ENCODE peak calls at places on chromosome 1, in four cellular contexts. O, H, Y and N are unnamed samples.

GRCh38 chr1:91948501-91949355 is 473 bp upstream of the BRDT start:
- DNase-seq in H (no peak), O (no peak), Y (peak; percentile 7), N (no peak)

GRCh38 chr1:229430761-229431269 is 3.1 kb downstream of the ACTA1 start:
- DNase-seq in O (peak; percentile 81), H (peak; percentile 49), Y (peak; percentile 59), N (no peak)

GRCh38 chr1:94411217-94411616 is 7.0 kb upstream of the ABCD3 start:
- DNase-seq in H (no peak), O (no peak), Y (no peak), N (no peak)

GRCh38 chr1:37602750-37603694 is 7.3 kb upstream of the GNL2 start:
- DNase-seq in H (peak; percentile 15), Y (peak; percentile 43), O (no peak), N (peak; percentile 72)

GRCh38 chr1:92837062-92837461 is 5.2 kb downstream of the RPL5 start:
- DNase-seq in Y (no peak), H (no peak), O (no peak), N (no peak)

GRCh38 chr1:51506537-51506936 is 12.5 kb downstream of the EPS15 start:
- DNase-seq in O (no peak), H (no peak), Y (no peak), N (peak; percentile 21)

GRCh38 chr1:169106095-169106920 is at the start of gene ATP1B1:
- DNase-seq in H (peak; percentile 73), O (peak; percentile 94), Y (peak; percentile 86), N (peak; percentile 95)

GRCh38 chr1:58576727-58577675 is at the start of gene TACSTD2:
- DNase-seq in O (peak; percentile 76), Y (peak; percentile 16), H (no peak), N (no peak)

GRCh38 chr1:86155061-86155806 is 1.3 kb downstream of the COL24A1 start:
- DNase-seq in H (no peak), Y (no peak), O (peak; percentile 70), N (peak; percentile 13)

GRCh38 chr1:245751111-245751510 is 596.3 kb downstream of the KIF26B start:
- DNase-seq in Y (no peak), H (no peak), O (no peak), N (no peak)

GRCh38 chr1:214108097-214108446 is 120.3 kb downstream of the PROX1 start:
- DNase-seq in H (no peak), Y (no peak), O (no peak), N (no peak)

GRCh38 chr1:211829343-211830054 is 1.1 kb downstream of the LPGAT1 start:
- DNase-seq in H (no peak), Y (no peak), O (no peak), N (no peak)

GRCh38 chr1:231934797-231935196 is 308.2 kb downstream of the DISC1 start:
- DNase-seq in Y (no peak), O (no peak), H (no peak), N (no peak)

GRCh38 chr1:28208818-28209441 is 23.9 kb downstream of the DNAJC8 start:
- DNase-seq in H (peak; percentile 26), O (no peak), Y (peak; percentile 65), N (peak; percentile 63)